ENCODE peak calls at places on chromosome 21, in eight cellular contexts. K, A, X, N, P, D, W and F are unnamed samples.

GRCh38 chr21:16775056-16775455 is 737.8 kb upstream of the CXADR start:
- DNase-seq in K (no peak), A (peak), X (no peak), N (no peak), P (no peak), D (no peak), W (no peak), F (no peak)

GRCh38 chr21:37195649-37196048 is 71.5 kb downstream of the VPS26C start:
- DNase-seq in K (no peak), A (no peak), X (no peak), N (no peak), P (no peak), D (no peak), W (no peak), F (peak)

GRCh38 chr21:41767606-41768370 is 936 bp upstream of the RIPK4 start:
- DNase-seq in K (peak), A (no peak), X (no peak), N (no peak), P (no peak), D (no peak), W (no peak), F (no peak)

GRCh38 chr21:35144978-35145377 is 95.9 kb upstream of the RUNX1 start:
- DNase-seq in K (no peak), A (no peak), X (no peak), N (no peak), P (no peak), D (no peak), W (no peak), F (no peak)

GRCh38 chr21:26659181-26659580 is 86.1 kb upstream of the CYYR1 start:
- DNase-seq in K (no peak), A (no peak), X (no peak), N (no peak), P (no peak), D (no peak), W (no peak), F (no peak)

GRCh38 chr21:37870229-37870628 is 46.0 kb downstream of the KCNJ6 start:
- DNase-seq in K (no peak), A (no peak), X (no peak), N (no peak), P (no peak), D (no peak), W (no peak), F (no peak)

GRCh38 chr21:43884012-43884860 is 19.2 kb downstream of the AGPAT3 start:
- DNase-seq in K (peak), A (no peak), X (no peak), N (no peak), P (peak), D (no peak), W (no peak), F (peak)

GRCh38 chr21:41871302-41872030 is 7.7 kb downstream of the PRDM15 start:
- DNase-seq in K (no peak), A (no peak), X (peak), N (no peak), P (no peak), D (no peak), W (no peak), F (no peak)

GRCh38 chr21:37574316-37574715 is 207.7 kb downstream of the DYRK1A start:
- DNase-seq in K (no peak), A (no peak), X (no peak), N (no peak), P (no peak), D (no peak), W (no peak), F (no peak)

GRCh38 chr21:41684381-41685245 is 82.2 kb downstream of the RIPK4 start:
- DNase-seq in K (no peak), A (no peak), X (no peak), N (no peak), P (no peak), D (no peak), W (no peak), F (peak)

GRCh38 chr21:45333583-45334121 is 46.0 kb upstream of the POFUT2 start:
- DNase-seq in K (no peak), A (no peak), X (no peak), N (no peak), P (no peak), D (no peak), W (peak), F (peak)

GRCh38 chr21:45736705-45737484 is 93.4 kb downstream of the PCBP3 start:
- DNase-seq in K (no peak), A (no peak), X (no peak), N (no peak), P (no peak), D (no peak), W (no peak), F (no peak)

GRCh38 chr21:45111703-45112102 is 37.3 kb downstream of the ADARB1 start:
- DNase-seq in K (no peak), A (no peak), X (no peak), N (no peak), P (no peak), D (no peak), W (no peak), F (no peak)

GRCh38 chr21:35323947-35324346 is 274.8 kb upstream of the RUNX1 start:
- DNase-seq in K (no peak), A (no peak), X (no peak), N (no peak), P (peak), D (no peak), W (peak), F (peak)

GRCh38 chr21:45132841-45133573 is 58.6 kb downstream of the ADARB1 start:
- DNase-seq in K (peak), A (no peak), X (no peak), N (no peak), P (no peak), D (no peak), W (no peak), F (no peak)

GRCh38 chr21:15692711-15693110 is 37.1 kb upstream of the USP25 start:
- DNase-seq in K (no peak), A (no peak), X (no peak), N (no peak), P (no peak), D (no peak), W (no peak), F (no peak)

GRCh38 chr21:35981514-35982070 is 78.7 kb downstream of the SETD4 start:
- DNase-seq in K (no peak), A (no peak), X (no peak), N (no peak), P (no peak), D (no peak), W (no peak), F (no peak)

GRCh38 chr21:35059742-35060141 is 10.6 kb upstream of the RUNX1 start:
- DNase-seq in K (no peak), A (no peak), X (no peak), N (no peak), P (no peak), D (no peak), W (no peak), F (no peak)

GRCh38 chr21:15725949-15726348 is 3.8 kb upstream of the USP25 start:
- DNase-seq in K (no peak), A (no peak), X (no peak), N (no peak), P (no peak), D (no peak), W (no peak), F (no peak)

GRCh38 chr21:39788383-39788782 is 43.4 kb downstream of the IGSF5 start:
- DNase-seq in K (no peak), A (peak), X (no peak), N (no peak), P (peak), D (no peak), W (peak), F (peak)

GRCh38 chr21:42474982-42475381 is 21.0 kb downstream of the RSPH1 start:
- DNase-seq in K (no peak), A (no peak), X (no peak), N (no peak), P (no peak), D (no peak), W (no peak), F (no peak)